ENCODE peak calls at places on chromosomes 2 and 18, in nine cellular contexts. W is epithelial cell of esophagus, H is HT1080, N is PC-3, L is Calu3, X is HEK293T, P is AG04450, S is amygdala, C is GDM1. T is an unnamed sample.

GRCh38 chr2:216777637-216778273 is 82.1 kb downstream of the TNP1 start:
- DNase-seq in N (peak; percentile 92), W (peak; percentile 84), C (no peak), X (peak; percentile 81), L (peak; percentile 53), H (peak; percentile 85), S (no peak), P (no peak), T (no peak)

GRCh38 chr2:117724035-117724434 is 90.5 kb upstream of the DDX18 start:
- DNase-seq in W (peak; percentile 2), C (no peak), X (no peak), L (no peak), S (no peak), P (no peak), H (no peak), N (no peak), T (no peak)

GRCh38 chr2:214630402-214631035 is 179.0 kb downstream of the BARD1 start:
- DNase-seq in L (no peak), C (no peak), W (peak; percentile 77), H (peak; percentile 6), X (no peak), P (peak; percentile 29), S (no peak), N (no peak), T (no peak)

GRCh38 chr2:170525566-170525900 is 189.6 kb upstream of the SP5 start:
- DNase-seq in N (peak; percentile 97), P (peak; percentile 86), H (peak; percentile 97), S (no peak), L (peak; percentile 65), X (no peak), C (no peak), W (peak; percentile 95), T (no peak)

GRCh38 chr2:160836755-160837154 is 323.5 kb upstream of the TANK start:
- DNase-seq in C (no peak), P (peak; percentile 90), W (peak; percentile 90), H (peak; percentile 88), X (no peak), L (peak; percentile 8), N (peak; percentile 76), S (no peak), T (no peak)

GRCh38 chr18:26792661-26793060 is 72.8 kb downstream of the AQP4 start:
- DNase-seq in C (no peak), N (peak; percentile 55), X (no peak), P (no peak), W (no peak), L (no peak), S (no peak), H (no peak), T (no peak)

GRCh38 chr2:200274116-200275075 is 32.1 kb upstream of the SPATS2L start:
- DNase-seq in X (no peak), L (no peak), N (no peak), S (peak; percentile 3), P (no peak), C (no peak), H (peak; percentile 44), W (no peak), T (no peak)

GRCh38 chr2:218033590-218034496 is 31.0 kb upstream of the TNS1 start:
- DNase-seq in W (no peak), S (no peak), P (no peak), N (no peak), C (no peak), X (no peak), L (no peak), H (no peak), T (no peak)

GRCh38 chr2:65766768-65767267 is 334.4 kb upstream of the SPRED2 start:
- DNase-seq in L (no peak), C (no peak), H (no peak), P (no peak), W (no peak), S (no peak), X (no peak), N (no peak), T (no peak)

GRCh38 chr2:239274391-239275001 is 126.3 kb downstream of the HDAC4 start:
- DNase-seq in S (no peak), H (peak; percentile 82), L (peak; percentile 33), P (no peak), X (no peak), W (peak; percentile 59), C (no peak), N (peak; percentile 45), T (no peak)

T was measured in stimulated activated CD4-positive, alpha-beta T cell treated with anti-CD3 and anti-CD28 coated beads, Interleukin-2, amount 100 ng/mL, for 4 hours.